ENCODE peak calls at places on chromosome 4, in seven cellular contexts. C, R, N, S, U, G and B are unnamed samples.

GRCh38 chr4:106618920-106619319 is 250.3 kb upstream of the GIMD1 start:
- DNase-seq in G (no peak), N (no peak), U (no peak), S (no peak), R (no peak), C (no peak), B (no peak)

GRCh38 chr4:78464265-78464664 is 87.3 kb upstream of the ANXA3 start:
- DNase-seq in C (no peak), N (no peak), R (no peak), S (no peak), G (no peak), U (no peak), B (no peak)

GRCh38 chr4:147924604-147925412 is 192.9 kb downstream of the ARHGAP10 start:
- DNase-seq in G (no peak), R (no peak), N (peak), C (no peak), S (no peak), U (peak), B (no peak)

GRCh38 chr4:25900901-25901500 is 13.0 kb upstream of the SMIM20 start:
- DNase-seq in U (no peak), R (no peak), C (no peak), G (no peak), S (no peak), N (no peak), B (no peak)

GRCh38 chr4:118396881-118397666 is 44.3 kb upstream of the PRSS12 start:
- DNase-seq in U (no peak), R (no peak), G (no peak), S (no peak), N (no peak), C (no peak), B (no peak)

GRCh38 chr4:186536285-186536684 is 19.1 kb downstream of the MTNR1A start:
- DNase-seq in N (no peak), U (no peak), S (no peak), R (no peak), G (no peak), C (no peak), B (no peak)

GRCh38 chr4:38324861-38325451 is 339.0 kb upstream of the KLF3 start:
- DNase-seq in N (no peak), U (no peak), C (no peak), S (no peak), R (no peak), G (no peak), B (no peak)

GRCh38 chr4:27176400-27176799 is 315.8 kb downstream of the STIM2 start:
- DNase-seq in C (no peak), G (peak), S (no peak), N (peak), R (no peak), U (peak), B (no peak)

GRCh38 chr4:112153222-112153791 is 8.1 kb downstream of the FAM241A start:
- DNase-seq in U (no peak), G (no peak), R (no peak), S (no peak), C (no peak), N (peak), B (no peak)

GRCh38 chr4:55545681-55546632 is 752 bp downstream of the CLOCK start:
- DNase-seq in C (peak), R (peak), S (peak), U (peak), G (peak), N (peak), B (peak)

GRCh38 chr4:91621446-91621845 is 682.3 kb upstream of the GRID2 start:
- DNase-seq in N (no peak), G (no peak), C (no peak), S (no peak), R (no peak), U (no peak), B (no peak)

GRCh38 chr4:184534511-184535391 is 60.4 kb upstream of the IRF2 start:
- DNase-seq in S (no peak), C (no peak), N (no peak), U (peak), G (no peak), R (no peak), B (no peak)

GRCh38 chr4:158859661-158860060 is 90.8 kb downstream of the FNIP2 start:
- DNase-seq in G (no peak), U (peak), N (no peak), R (no peak), C (no peak), S (no peak), B (no peak)

GRCh38 chr4:169957785-169958184 is 68.4 kb downstream of the MFAP3L start:
- DNase-seq in N (no peak), U (no peak), S (no peak), G (no peak), C (no peak), R (no peak), B (no peak)

GRCh38 chr4:105281016-105281415 is 134.3 kb downstream of the TET2 start:
- DNase-seq in C (no peak), G (no peak), N (no peak), U (no peak), S (no peak), R (no peak), B (no peak)

GRCh38 chr4:45280121-45280520 is 553.8 kb upstream of the GNPDA2 start:
- DNase-seq in N (no peak), U (no peak), G (no peak), R (no peak), C (no peak), S (no peak), B (no peak)

GRCh38 chr4:152369903-152370296 is 166.0 kb downstream of the FBXW7 start:
- DNase-seq in N (no peak), G (peak), R (no peak), S (no peak), C (no peak), U (no peak), B (no peak)

GRCh38 chr4:83866821-83867220 is 330.9 kb downstream of the GPAT3 start:
- DNase-seq in U (no peak), S (no peak), C (no peak), G (no peak), N (peak), R (no peak), B (no peak)

GRCh38 chr4:26214994-26215393 is 105.8 kb upstream of the RBPJ start:
- DNase-seq in N (no peak), U (no peak), S (no peak), G (no peak), C (no peak), R (no peak), B (no peak)

GRCh38 chr4:186146443-186146842 is 41.9 kb downstream of the FAM149A start:
- DNase-seq in C (no peak), N (no peak), R (no peak), S (no peak), U (no peak), G (no peak), B (no peak)